ENCODE peak calls at places on chromosomes 11 and 22, in four cellular contexts. H is HCT116, V is K562, M is HepG2. F is an unnamed sample.

GRCh38 chr11:95078526-95078925 is 11.1 kb upstream of the ENDOD1 start:
- DNase-seq in H (no peak), V (no peak), M (no peak), F (peak)

GRCh38 chr11:35142481-35143207 is 3.7 kb downstream of the CD44 start:
- DNase-seq in H (no peak), V (peak), M (peak), F (no peak)

GRCh38 chr22:45223304-45224117 is 17.2 kb downstream of the KIAA0930 start:
- DNase-seq in H (no peak), V (peak), M (no peak), F (no peak)

GRCh38 chr22:48208894-48209293 is 1446.4 kb downstream of the TBC1D22A start:
- DNase-seq in H (no peak), V (no peak), M (no peak), F (no peak)

GRCh38 chr11:1888811-1889526 is 2.7 kb downstream of the PRR33 start:
- DNase-seq in H (no peak), V (no peak), M (no peak), F (no peak)

GRCh38 chr11:114440971-114441810 is 1.9 kb downstream of the REXO2 start:
- DNase-seq in H (no peak), V (no peak), M (peak), F (no peak)

GRCh38 chr11:21398195-21398594 is 728.8 kb downstream of the NELL1 start:
- DNase-seq in H (no peak), V (no peak), M (no peak), F (no peak)

GRCh38 chr11:124674168-124674517 is 439 bp downstream of the SPA17 start:
- DNase-seq in H (no peak), V (no peak), M (no peak), F (no peak)

GRCh38 chr11:9823439-9823838 is 159.6 kb downstream of the SWAP70 start:
- DNase-seq in H (no peak), V (no peak), M (no peak), F (no peak)

GRCh38 chr11:83219095-83219494 is 25.6 kb downstream of the ANKRD42 start:
- DNase-seq in H (no peak), V (no peak), M (peak), F (no peak)

GRCh38 chr11:106400949-106401545 is 323.6 kb downstream of the AASDHPPT start:
- DNase-seq in H (no peak), V (no peak), M (no peak), F (no peak)

GRCh38 chr22:20324139-20324516 is 4.3 kb upstream of the DGCR6L start:
- DNase-seq in H (no peak), V (no peak), M (peak), F (no peak)

GRCh38 chr11:6319001-6319878 is 1.1 kb downstream of the CAVIN3 start:
- DNase-seq in H (no peak), V (no peak), M (no peak), F (peak)

GRCh38 chr22:48248901-48249455 is 1486.5 kb downstream of the TBC1D22A start:
- DNase-seq in H (no peak), V (no peak), M (no peak), F (no peak)

GRCh38 chr22:50314455-50315288 is 7.2 kb upstream of the PLXNB2 start:
- DNase-seq in H (no peak), V (peak), M (no peak), F (no peak)

GRCh38 chr11:76663912-76664440 is 6.6 kb downstream of the LRRC32 start:
- DNase-seq in H (no peak), V (no peak), M (no peak), F (no peak)

GRCh38 chr11:69530278-69531070 is 49.0 kb downstream of the LINC01488 start:
- DNase-seq in H (no peak), V (no peak), M (no peak), F (no peak)

GRCh38 chr11:102762414-102762813 is 18.0 kb downstream of the MMP10 start:
- DNase-seq in H (no peak), V (no peak), M (no peak), F (no peak)

GRCh38 chr22:29710922-29711593 is 8.7 kb upstream of the CABP7 start:
- DNase-seq in H (no peak), V (no peak), M (no peak), F (no peak)

GRCh38 chr11:127338380-127339259 is 338.1 kb upstream of the KIRREL3 start:
- DNase-seq in H (no peak), V (no peak), M (no peak), F (no peak)

GRCh38 chr22:49476800-49477400 is 350.8 kb downstream of the BRD1 start:
- DNase-seq in H (no peak), V (no peak), M (no peak), F (no peak)

GRCh38 chr11:13324141-13324540 is 46.6 kb downstream of the BMAL1 start:
- DNase-seq in H (no peak), V (no peak), M (no peak), F (no peak)

GRCh38 chr11:13327421-13327820 is 49.8 kb downstream of the BMAL1 start:
- DNase-seq in H (no peak), V (no peak), M (no peak), F (no peak)

GRCh38 chr11:13328276-13328675 is 50.7 kb downstream of the BMAL1 start:
- DNase-seq in H (no peak), V (no peak), M (no peak), F (no peak)

GRCh38 chr11:13321431-13321830 is 43.8 kb downstream of the BMAL1 start:
- DNase-seq in H (no peak), V (no peak), M (no peak), F (no peak)

DNA sequence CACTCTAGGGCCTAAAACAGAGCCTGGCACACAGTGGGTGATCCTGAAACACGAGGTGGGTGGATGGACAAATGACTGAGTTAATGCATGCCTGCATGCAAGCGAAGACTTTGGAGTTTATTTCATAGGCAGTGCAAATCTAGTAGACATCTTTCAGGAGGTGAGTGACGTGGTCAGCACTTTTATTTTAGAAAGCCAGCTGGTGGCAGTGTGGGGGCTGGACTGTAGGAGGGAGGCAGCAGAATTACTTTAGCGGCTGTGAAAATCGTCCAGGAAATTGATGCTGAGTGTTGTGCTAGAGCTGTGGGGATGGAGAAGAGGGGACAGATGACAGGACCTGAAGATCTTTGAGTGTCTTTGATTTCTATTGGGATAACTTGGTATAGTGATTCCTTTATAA is 47.1 kb downstream of the BMAL1 start:
- DNase-seq in H (no peak), V (no peak), M (no peak), F (no peak)
- TF ChIP-seq TCF7L2 in H (no peak), V (no peak), M (no peak), F (no peak)

DNA sequence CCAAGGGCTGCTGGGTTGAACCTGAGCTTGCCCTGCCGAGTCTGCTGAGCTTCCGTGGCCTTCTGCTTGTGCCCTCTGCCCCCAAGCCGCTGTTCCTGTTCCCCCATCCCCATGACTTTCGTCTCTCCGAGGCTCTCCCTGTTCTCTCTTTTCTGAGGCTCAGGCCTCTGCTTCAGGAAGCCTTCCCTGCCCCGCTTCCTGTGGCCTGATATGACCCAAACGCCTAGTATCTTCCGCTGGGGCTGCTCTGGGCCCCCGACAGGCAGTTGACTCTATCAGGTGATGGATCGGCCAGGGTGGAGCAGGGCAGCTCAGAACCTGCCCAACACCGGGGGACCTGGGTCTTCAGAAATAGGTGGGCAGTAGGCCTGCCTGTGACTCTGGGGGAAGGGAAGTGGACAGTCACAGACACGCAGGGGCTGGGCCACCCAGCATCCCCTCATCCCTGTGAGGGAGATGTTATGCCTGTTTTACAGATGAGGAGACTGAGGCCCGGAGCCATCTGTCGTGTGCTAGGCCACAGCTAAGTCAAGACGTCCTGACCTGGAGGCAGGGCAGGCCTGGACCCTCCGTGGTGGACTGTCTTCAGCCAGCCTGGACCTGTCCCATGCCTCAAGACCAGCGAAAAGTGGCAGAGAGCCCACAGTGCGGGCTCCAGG is 16.3 kb downstream of the BAD start:
- DNase-seq in H (no peak), V (no peak), M (no peak), F (no peak)
- TF ChIP-seq REST in H (no peak), V (no peak), M (no peak), F (no peak)

GRCh38 chr11:68503792-68504191 is 43.2 kb downstream of the PPP6R3 start:
- DNase-seq in H (no peak), V (no peak), M (no peak), F (no peak)

GRCh38 chr11:68505596-68505995 is 45.0 kb downstream of the PPP6R3 start:
- DNase-seq in H (no peak), V (no peak), M (no peak), F (no peak)

GRCh38 chr11:68501813-68502212 is 41.3 kb downstream of the PPP6R3 start:
- DNase-seq in H (no peak), V (no peak), M (no peak), F (no peak)

GRCh38 chr11:68504432-68505066 is 44.0 kb downstream of the PPP6R3 start:
- DNase-seq in H (no peak), V (no peak), M (no peak), F (no peak)

DNA sequence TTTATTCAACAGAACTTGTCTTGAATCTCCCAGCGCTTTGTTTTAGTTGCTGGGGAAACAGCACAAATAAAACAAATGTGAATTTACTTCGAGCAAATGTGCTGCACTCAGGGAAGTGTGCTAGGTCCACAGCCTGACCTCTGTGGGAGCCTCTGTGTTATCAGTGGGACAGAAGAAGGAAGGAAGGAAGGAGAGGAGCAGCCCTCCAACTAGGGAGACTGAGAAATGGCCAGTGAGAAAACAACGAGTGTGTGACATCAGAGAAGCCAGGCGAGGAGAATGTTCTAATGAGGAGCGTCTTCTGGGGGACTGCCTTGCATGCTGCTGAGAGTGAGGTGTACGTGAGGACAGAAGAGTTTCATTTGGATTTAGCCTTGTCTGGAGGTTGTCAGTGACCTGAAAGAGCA is 42.7 kb downstream of the PPP6R3 start:
- DNase-seq in H (no peak), V (no peak), M (no peak), F (no peak)
- TF ChIP-seq TCF7L2 in H (no peak), V (no peak), M (no peak), F (no peak)

GRCh38 chr11:66663741-66664296 is 13.9 kb downstream of the RBM4B start:
- DNase-seq in H (no peak), V (no peak), M (no peak), F (no peak)

GRCh38 chr11:66665369-66665768 is 12.3 kb downstream of the RBM4B start:
- DNase-seq in H (no peak), V (no peak), M (no peak), F (no peak)

GRCh38 chr11:66659785-66660184 is 17.9 kb downstream of the RBM4B start:
- DNase-seq in H (no peak), V (no peak), M (no peak), F (no peak)
- TF ChIP-seq REST in H (no peak), V (no peak), M (no peak), F (no peak)

DNA sequence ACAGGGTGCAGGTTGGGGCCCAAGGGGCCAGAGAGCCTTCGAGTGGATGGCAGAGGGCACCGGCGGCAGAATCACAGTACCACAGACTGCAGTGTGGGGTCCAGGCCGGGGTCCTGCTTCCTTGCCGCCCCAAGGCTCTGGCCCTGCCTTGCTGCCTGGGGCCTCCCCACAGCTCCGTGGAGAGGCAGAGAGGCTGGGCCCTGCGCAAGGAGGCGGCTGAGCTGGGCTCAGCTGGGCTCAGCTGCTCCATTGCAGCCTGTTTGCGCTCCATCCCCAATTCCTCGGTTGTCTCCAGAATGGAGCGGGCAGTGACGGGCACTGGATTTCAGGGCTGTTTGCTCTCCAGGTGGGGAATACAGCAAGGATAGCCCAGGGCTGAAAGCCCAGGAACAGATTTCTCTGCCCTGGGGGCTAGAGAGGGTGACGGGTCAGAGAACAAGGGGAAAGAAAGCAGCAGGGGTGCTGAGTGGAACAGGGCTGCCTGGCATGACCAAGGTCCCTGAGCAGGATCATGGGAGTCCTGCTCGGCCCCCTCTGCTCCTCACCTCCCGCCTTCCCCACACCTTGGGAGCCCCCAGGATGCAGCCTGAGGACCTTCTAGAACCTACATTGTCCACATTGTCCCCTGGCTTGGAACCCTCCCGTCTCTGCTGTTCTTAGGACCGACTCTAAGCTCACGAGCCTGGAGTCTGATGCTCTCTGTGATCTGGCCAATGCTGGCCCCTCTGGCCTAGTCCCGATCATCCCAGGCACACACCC is 18.9 kb downstream of the MRGPRG start:
- DNase-seq in H (no peak), V (no peak), M (no peak), F (no peak)
- TF ChIP-seq TCF7L2 in H (no peak), V (no peak), M (no peak), F (no peak)

GRCh38 chr22:39318507-39319283 is 728 bp downstream of the RPL3 start:
- DNase-seq in H (no peak), V (no peak), M (no peak), F (no peak)

GRCh38 chr22:39317084-39317755 is 2.2 kb downstream of the RPL3 start:
- DNase-seq in H (no peak), V (no peak), M (no peak), F (no peak)

GRCh38 chr22:39317756-39318506 is 1.5 kb downstream of the RPL3 start:
- DNase-seq in H (no peak), V (no peak), M (no peak), F (no peak)

GRCh38 chr22:39316440-39317083 is 2.9 kb downstream of the RPL3 start:
- DNase-seq in H (peak), V (no peak), M (peak), F (no peak)

DNA sequence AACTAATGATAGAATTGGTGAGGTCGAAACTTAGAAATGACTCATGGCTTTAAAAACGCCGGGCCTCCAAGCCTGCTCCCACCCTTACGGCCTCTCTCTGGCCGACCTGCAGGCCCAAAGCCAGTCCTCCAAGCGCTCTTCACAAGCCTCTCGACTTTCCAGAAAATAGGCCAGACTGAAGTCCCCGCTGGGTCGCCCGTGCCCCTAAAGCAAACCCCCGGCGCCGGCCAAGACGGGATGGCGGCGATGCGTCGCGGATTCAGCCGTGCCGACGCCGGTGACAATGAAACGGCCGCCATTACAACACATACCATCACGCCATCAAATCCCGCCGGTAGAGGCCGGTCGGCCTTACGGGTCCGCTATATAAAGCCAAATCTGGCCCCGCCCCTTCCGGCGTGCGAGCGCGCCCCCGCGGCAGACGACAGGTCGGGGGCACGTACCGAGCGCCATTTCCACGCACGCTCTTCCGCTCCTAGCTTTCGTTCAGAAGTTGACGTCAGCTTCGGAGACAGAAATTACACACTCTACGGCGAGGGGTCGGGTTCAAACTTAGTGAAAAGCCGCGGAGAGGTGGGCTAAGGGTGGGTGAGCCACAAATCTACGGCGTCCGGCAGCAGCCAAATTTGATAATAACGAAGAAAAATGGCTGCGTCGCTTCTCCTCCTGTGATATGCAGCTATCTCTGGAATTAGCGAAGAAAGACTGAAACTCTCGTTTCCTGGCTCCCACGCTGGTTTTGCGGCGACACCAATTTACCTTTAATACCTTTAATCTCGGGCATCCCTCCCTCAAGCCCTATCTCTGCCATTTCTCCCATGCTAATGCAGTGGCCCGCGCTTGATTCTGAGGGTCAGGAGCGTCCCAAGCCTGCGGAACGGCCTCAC is at the start of gene RPL3:
- DNase-seq in H (peak), V (peak), M (peak), F (peak)
- TF ChIP-seq REST in H (no peak), V (no peak), M (no peak), F (no peak)

DNA sequence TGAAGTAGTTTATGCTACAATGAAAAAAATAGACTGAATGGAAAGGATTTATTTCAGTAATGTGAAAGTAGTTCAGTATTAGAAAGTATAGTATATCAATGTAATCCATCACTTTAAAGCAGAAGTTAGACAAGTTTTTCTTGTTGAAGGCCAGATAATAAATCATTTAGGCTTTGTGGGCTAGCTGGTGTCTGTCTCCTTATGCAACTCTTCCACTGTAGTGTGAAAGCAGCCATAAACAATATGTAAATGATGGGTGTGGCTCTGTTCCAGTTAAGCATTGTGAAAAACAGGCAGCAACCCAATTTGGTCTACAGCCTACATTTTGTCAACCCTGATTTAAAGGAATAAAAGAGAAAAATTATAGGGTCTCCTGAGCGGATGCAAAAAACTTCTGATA is 127.4 kb upstream of the THY1 start:
- DNase-seq in H (no peak), V (no peak), M (no peak), F (no peak)
- TF ChIP-seq TCF7L2 in H (no peak), V (no peak), M (no peak), F (no peak)

GRCh38 chr11:14542384-14542783 is 22.2 kb upstream of the PSMA1 start:
- DNase-seq in H (no peak), V (no peak), M (no peak), F (no peak)

GRCh38 chr11:14538271-14538925 is 18.2 kb upstream of the PSMA1 start:
- DNase-seq in H (no peak), V (no peak), M (no peak), F (no peak)

GRCh38 chr11:14541180-14541579 is 21.0 kb upstream of the PSMA1 start:
- DNase-seq in H (no peak), V (no peak), M (peak), F (no peak)

GRCh38 chr11:14538926-14539554 is 18.9 kb upstream of the PSMA1 start:
- DNase-seq in H (no peak), V (no peak), M (no peak), F (no peak)

DNA sequence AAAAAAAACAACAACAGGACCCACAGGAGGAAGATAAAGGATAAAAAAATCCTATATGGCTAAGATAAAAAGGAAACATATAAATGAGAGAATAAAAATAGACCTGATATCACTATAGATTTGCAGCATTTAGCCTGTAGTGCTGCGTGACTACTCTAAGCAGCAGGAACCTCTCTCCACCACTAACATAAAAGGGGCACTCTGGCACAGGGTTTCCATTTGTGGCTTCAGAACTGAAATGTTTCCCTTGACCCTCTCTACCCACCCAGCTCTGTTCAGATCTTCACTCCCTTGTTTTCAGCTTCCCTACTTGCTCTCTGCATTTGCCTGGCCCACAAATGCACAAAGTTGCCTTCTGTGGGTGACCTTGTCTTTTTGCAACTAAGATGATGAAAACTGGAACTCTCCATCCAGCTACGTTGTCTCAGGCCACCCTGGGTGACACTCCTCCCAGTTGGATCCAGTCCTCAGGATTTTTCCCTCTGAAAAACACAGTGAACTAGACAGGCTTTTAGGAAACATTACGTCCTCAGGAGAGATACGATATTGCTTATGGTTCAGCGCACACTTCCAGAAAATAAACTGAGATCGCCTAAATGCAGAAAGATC is 19.8 kb upstream of the PSMA1 start:
- DNase-seq in H (no peak), V (no peak), M (no peak), F (no peak)
- TF ChIP-seq REST in H (no peak), V (no peak), M (no peak), F (no peak)

GRCh38 chr22:38745676-38746460 is 9.9 kb downstream of the SUN2 start:
- DNase-seq in H (no peak), V (no peak), M (no peak), F (no peak)
- TF ChIP-seq TCF7L2 in H (no peak), V (no peak), M (no peak), F (no peak)